ENCODE peak calls at places on chromosomes 12 and 14, in ten cellular contexts. L is astrocyte of the spinal cord, Z is neural progenitor cell, X is cardiac fibroblast, A is fibroblast of pulmonary artery, S is ovary, N is psoas muscle, B is HepG2, U is HCT116, V is body of pancreas. I is an unnamed sample.

GRCh38 chr12:104680070-104680469 is 223.3 kb downstream of the CHST11 start:
- DNase-seq in B (peak), L (peak), V (no peak), S (no peak), A (no peak), X (no peak), Z (peak), U (peak), N (no peak), I (no peak)

GRCh38 chr14:89422181-89422951 is 5.3 kb upstream of the FOXN3 start:
- DNase-seq in A (peak), V (peak), U (no peak), N (no peak), S (no peak), L (no peak), B (no peak), X (peak), Z (no peak), I (no peak)

GRCh38 chr12:113252494-113252893 is 31.2 kb downstream of the TPCN1 start:
- DNase-seq in L (no peak), Z (no peak), V (no peak), U (no peak), N (no peak), X (no peak), A (no peak), S (no peak), B (no peak), I (no peak)

GRCh38 chr12:87274594-87275245 is 754.5 kb downstream of the C12orf50 start:
- DNase-seq in N (no peak), B (no peak), X (peak), Z (peak), V (no peak), U (peak), L (peak), S (no peak), A (peak), I (no peak)

GRCh38 chr14:74867673-74868072 is 8.3 kb downstream of the PROX2 start:
- DNase-seq in U (no peak), S (no peak), L (peak), X (peak), B (no peak), Z (no peak), A (peak), V (no peak), N (no peak), I (no peak)

GRCh38 chr14:32897724-32898064 is 41.0 kb upstream of the NPAS3 start:
- DNase-seq in V (no peak), N (no peak), S (no peak), L (no peak), Z (no peak), U (no peak), B (no peak), X (no peak), A (no peak), I (no peak)

GRCh38 chr12:50639721-50640120 is 124.2 kb upstream of the ATF1 start:
- DNase-seq in S (no peak), Z (no peak), A (no peak), X (no peak), B (no peak), V (no peak), L (no peak), N (no peak), U (no peak), I (no peak)

GRCh38 chr12:94761559-94761958 is 111.2 kb upstream of the TMCC3 start:
- DNase-seq in X (peak), A (peak), L (peak), S (no peak), Z (no peak), U (peak), V (no peak), N (no peak), B (peak), I (peak)

GRCh38 chr12:52769946-52770345 is 7.2 kb downstream of the KRT76 start:
- DNase-seq in A (no peak), U (no peak), V (no peak), N (no peak), X (no peak), S (no peak), L (no peak), Z (no peak), B (no peak), I (no peak)

GRCh38 chr12:113846275-113846674 is 119.8 kb downstream of the RBM19 start:
- DNase-seq in B (no peak), Z (no peak), L (no peak), A (no peak), S (no peak), V (no peak), X (no peak), N (no peak), U (no peak), I (no peak)

GRCh38 chr12:94282675-94283074 is 134.3 kb downstream of the PLXNC1 start:
- DNase-seq in A (peak), B (no peak), S (no peak), V (no peak), X (no peak), L (no peak), Z (no peak), N (no peak), U (no peak), I (no peak)

DNA sequence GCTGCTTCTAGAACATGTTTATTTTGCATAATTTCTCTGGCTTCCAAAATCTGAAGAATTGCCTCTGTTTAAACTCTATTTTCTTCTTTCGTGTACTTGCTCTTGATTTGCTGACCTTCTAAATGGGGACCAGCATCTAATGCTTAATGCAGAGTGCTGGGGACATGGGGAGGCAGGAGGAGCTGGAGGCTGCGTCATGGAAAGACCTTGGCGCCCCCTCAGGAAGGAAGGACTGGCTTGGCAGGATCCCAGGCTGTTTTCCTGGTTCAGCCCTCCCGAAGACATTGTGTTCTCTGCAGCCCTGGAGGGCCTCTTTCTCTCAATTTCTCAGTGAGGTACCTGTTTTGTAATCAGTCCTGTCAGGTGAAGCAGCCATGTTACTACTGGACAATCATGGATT is 5.5 kb downstream of the PRKCH start:
- DNase-seq in V (peak), L (peak), U (no peak), S (peak), A (peak), X (peak), N (peak), Z (no peak), B (no peak), I (no peak)
- TF ChIP-seq CTCF in V (no peak), L (no peak), U (no peak), S (no peak), A (no peak), X (no peak), N (no peak), Z (no peak), B (no peak), I (no peak)

DNA sequence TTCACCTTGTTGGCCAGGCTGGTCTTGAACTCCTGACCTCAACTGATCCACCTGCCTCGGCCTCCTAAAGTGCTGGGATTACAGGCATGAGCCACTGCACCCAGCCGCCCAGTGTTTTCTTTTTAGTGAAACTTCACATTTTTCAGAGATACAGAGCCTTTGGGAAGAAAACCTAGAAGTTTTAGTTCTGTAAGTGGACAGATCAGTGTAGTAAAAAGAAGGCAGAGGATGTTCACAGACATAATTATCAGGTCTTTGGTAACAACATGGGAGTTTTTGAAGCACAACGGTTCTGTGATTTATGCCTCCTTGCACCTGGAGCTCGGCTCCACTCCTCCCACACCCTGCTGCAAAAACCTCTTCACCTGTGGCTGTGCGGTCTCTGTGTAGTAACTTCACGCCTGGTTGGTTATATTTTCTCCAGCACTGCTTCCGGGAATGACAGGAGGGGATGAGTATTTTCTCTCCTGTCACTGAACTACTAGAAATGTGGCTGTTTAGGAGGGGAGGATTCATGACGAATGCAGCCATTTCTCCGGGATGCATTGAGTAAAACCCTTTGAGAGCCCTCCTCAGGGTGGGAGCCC is 67.0 kb downstream of the ARF6 start:
- DNase-seq in S (no peak), B (no peak), A (no peak), L (no peak), Z (no peak), X (no peak), N (no peak), U (no peak), V (no peak), I (no peak)
- H3K4me3 ChIP-seq in S (no peak), B (peak), A (no peak), L (no peak), Z (no peak), X (no peak), N (no peak), U (no peak), V (no peak), I (no peak)

DNA sequence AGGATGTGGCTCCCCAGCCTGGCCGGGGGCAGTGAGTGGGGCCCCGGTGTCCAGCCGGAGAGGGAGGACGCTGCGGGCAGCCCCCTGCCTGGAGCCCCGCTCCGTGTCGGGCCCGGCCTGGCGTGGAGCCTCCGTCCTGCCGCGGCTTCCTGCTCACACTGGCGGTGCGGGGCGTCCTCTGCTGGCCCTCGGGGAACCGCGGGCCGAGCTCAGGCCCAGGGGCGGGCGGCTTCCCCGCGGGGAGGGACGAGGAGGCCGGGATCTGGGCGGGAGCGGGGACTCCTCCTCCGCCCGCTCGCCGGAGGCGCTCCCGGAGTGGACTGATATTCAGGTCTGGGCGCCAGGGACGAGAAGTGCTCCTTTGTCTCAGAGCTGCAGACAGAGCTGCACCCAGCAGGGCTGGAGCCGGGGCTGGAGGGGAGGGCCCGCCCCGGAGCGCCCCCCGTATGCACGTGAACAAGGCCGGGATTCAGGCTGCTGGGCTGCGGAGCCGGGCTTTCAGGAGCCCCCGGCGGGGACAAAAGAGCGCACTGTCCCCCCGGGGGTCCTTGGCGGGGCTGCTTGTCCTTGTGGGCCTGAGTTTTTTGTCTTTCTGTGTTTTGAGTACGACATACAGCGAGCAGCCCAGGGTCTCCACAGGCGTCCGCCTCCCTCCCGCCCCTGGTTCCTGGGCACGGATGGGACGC is 2.3 kb downstream of the MMP17 start:
- DNase-seq in U (peak), A (peak), X (peak), L (peak), B (peak), S (peak), V (peak), Z (peak), N (peak), I (peak)
- TF ChIP-seq CTCF in U (peak), A (peak), X (peak), L (peak), B (peak), S (peak), V (peak), Z (peak), N (peak), I (peak)

GRCh38 chr14:23406725-23407355 is 1.2 kb downstream of the MYH6 start:
- DNase-seq in N (no peak), A (no peak), B (no peak), X (no peak), L (no peak), V (no peak), U (no peak), S (no peak), Z (no peak), I (no peak)
- H3K4me3 ChIP-seq in N (no peak), A (no peak), B (no peak), X (no peak), L (no peak), V (no peak), U (no peak), S (no peak), Z (no peak), I (no peak)

GRCh38 chr14:22598896-22599244 is 770 bp downstream of the ABHD4 start:
- DNase-seq in A (peak), U (peak), Z (peak), B (peak), V (peak), N (no peak), S (no peak), L (peak), X (peak), I (no peak)
- TF ChIP-seq CTCF in A (peak), U (no peak), Z (peak), B (peak), V (peak), N (no peak), S (no peak), L (peak), X (peak), I (peak)

I was measured in AG09309.